ENCODE peak calls at places on chromosomes 12 and 14, in six cellular contexts. One of them, this sample, is unnamed.

GRCh38 chr12:20382117-20382516 is 13.8 kb downstream of the PDE3A start:
- DNase-seq in SK-N-SH: no peak
- DNase-seq in K562: no peak
- DNase-seq in A549: no peak
- DNase-seq in HepG2: no peak
- DNase-seq in GM12878: no peak
- DNase-seq in this sample: no peak

GRCh38 chr14:97719931-97720330 is 922.7 kb downstream of the VRK1 start:
- DNase-seq in GM12878: no peak
- DNase-seq in A549: no peak
- DNase-seq in HepG2: no peak
- DNase-seq in SK-N-SH: no peak
- DNase-seq in K562: no peak
- DNase-seq in this sample: no peak

GRCh38 chr12:89183985-89184435 is 168.3 kb downstream of the DUSP6 start:
- DNase-seq in HepG2: no peak
- DNase-seq in A549: no peak
- DNase-seq in K562: no peak
- DNase-seq in GM12878: no peak
- DNase-seq in SK-N-SH: no peak
- DNase-seq in this sample: no peak

GRCh38 chr12:52145941-52146821 is 45.6 kb downstream of the KRT80 start:
- DNase-seq in A549: no peak
- DNase-seq in HepG2: no peak
- DNase-seq in SK-N-SH: no peak
- DNase-seq in K562: no peak
- DNase-seq in GM12878: no peak
- DNase-seq in this sample: no peak

GRCh38 chr12:94147991-94148840 is at the start of gene PLXNC1:
- DNase-seq in GM12878: no peak
- DNase-seq in K562: no peak
- DNase-seq in HepG2: no peak
- DNase-seq in A549: peak; percentile 26
- DNase-seq in SK-N-SH: peak; percentile 85
- DNase-seq in this sample: no peak

GRCh38 chr12:42589465-42590323 is at the start of gene PRICKLE1:
- DNase-seq in SK-N-SH: peak; percentile 90
- DNase-seq in GM12878: no peak
- DNase-seq in HepG2: no peak
- DNase-seq in A549: peak; percentile 24
- DNase-seq in K562: peak; percentile 31
- DNase-seq in this sample: no peak

GRCh38 chr14:89420502-89420901 is 3.5 kb upstream of the FOXN3 start:
- DNase-seq in K562: no peak
- DNase-seq in SK-N-SH: no peak
- DNase-seq in GM12878: no peak
- DNase-seq in HepG2: peak; percentile 43
- DNase-seq in A549: no peak
- DNase-seq in this sample: no peak

GRCh38 chr14:60637490-60638452 is 11.5 kb downstream of the SIX1 start:
- DNase-seq in A549: no peak
- DNase-seq in GM12878: no peak
- DNase-seq in SK-N-SH: peak; percentile 67
- DNase-seq in HepG2: no peak
- DNase-seq in K562: no peak
- DNase-seq in this sample: no peak

GRCh38 chr12:18849080-18849479 is 111.2 kb downstream of the CAPZA3 start:
- DNase-seq in GM12878: no peak
- DNase-seq in HepG2: no peak
- DNase-seq in SK-N-SH: no peak
- DNase-seq in K562: no peak
- DNase-seq in A549: no peak
- DNase-seq in this sample: no peak

GRCh38 chr12:84825149-84825548 is 87.5 kb downstream of the SLC6A15 start:
- DNase-seq in GM12878: no peak
- DNase-seq in HepG2: no peak
- DNase-seq in SK-N-SH: no peak
- DNase-seq in A549: no peak
- DNase-seq in K562: no peak
- DNase-seq in this sample: no peak

GRCh38 chr12:75932241-75932640 is 99.3 kb downstream of the PHLDA1 start:
- DNase-seq in K562: no peak
- DNase-seq in A549: no peak
- DNase-seq in HepG2: peak; percentile 70
- DNase-seq in GM12878: no peak
- DNase-seq in SK-N-SH: no peak
- DNase-seq in this sample: no peak

GRCh38 chr12:105667880-105668279 is 337.4 kb downstream of the C12orf75 start:
- DNase-seq in A549: no peak
- DNase-seq in K562: no peak
- DNase-seq in SK-N-SH: no peak
- DNase-seq in HepG2: no peak
- DNase-seq in GM12878: no peak
- DNase-seq in this sample: no peak

GRCh38 chr14:95190346-95190840 is 33.1 kb upstream of the DICER1 start:
- DNase-seq in SK-N-SH: no peak
- DNase-seq in K562: no peak
- DNase-seq in GM12878: no peak
- DNase-seq in A549: no peak
- DNase-seq in HepG2: no peak
- DNase-seq in this sample: no peak

GRCh38 chr12:50302686-50303085 is 19.4 kb upstream of the LIMA1 start:
- DNase-seq in K562: no peak
- DNase-seq in GM12878: no peak
- DNase-seq in A549: no peak
- DNase-seq in SK-N-SH: no peak
- DNase-seq in HepG2: no peak
- DNase-seq in this sample: no peak

GRCh38 chr14:71400821-71401447 is 493.7 kb downstream of the PCNX1 start:
- DNase-seq in K562: no peak
- DNase-seq in HepG2: no peak
- DNase-seq in A549: no peak
- DNase-seq in GM12878: peak; percentile 40
- DNase-seq in SK-N-SH: no peak
- DNase-seq in this sample: no peak

GRCh38 chr14:80202888-80203562 is 8.3 kb downstream of the DIO2 start:
- DNase-seq in SK-N-SH: peak; percentile 20
- DNase-seq in HepG2: peak; percentile 6
- DNase-seq in GM12878: no peak
- DNase-seq in K562: peak; percentile 11
- DNase-seq in A549: no peak
- DNase-seq in this sample: peak; percentile 51

GRCh38 chr12:132302466-132303358 is 26.7 kb downstream of the GALNT9 start:
- DNase-seq in SK-N-SH: no peak
- DNase-seq in GM12878: no peak
- DNase-seq in A549: no peak
- DNase-seq in K562: no peak
- DNase-seq in HepG2: no peak
- DNase-seq in this sample: no peak

GRCh38 chr12:116398193-116398592 is 120.7 kb upstream of the MED13L start:
- DNase-seq in GM12878: no peak
- DNase-seq in K562: no peak
- DNase-seq in A549: no peak
- DNase-seq in SK-N-SH: no peak
- DNase-seq in HepG2: no peak
- DNase-seq in this sample: no peak

DNA sequence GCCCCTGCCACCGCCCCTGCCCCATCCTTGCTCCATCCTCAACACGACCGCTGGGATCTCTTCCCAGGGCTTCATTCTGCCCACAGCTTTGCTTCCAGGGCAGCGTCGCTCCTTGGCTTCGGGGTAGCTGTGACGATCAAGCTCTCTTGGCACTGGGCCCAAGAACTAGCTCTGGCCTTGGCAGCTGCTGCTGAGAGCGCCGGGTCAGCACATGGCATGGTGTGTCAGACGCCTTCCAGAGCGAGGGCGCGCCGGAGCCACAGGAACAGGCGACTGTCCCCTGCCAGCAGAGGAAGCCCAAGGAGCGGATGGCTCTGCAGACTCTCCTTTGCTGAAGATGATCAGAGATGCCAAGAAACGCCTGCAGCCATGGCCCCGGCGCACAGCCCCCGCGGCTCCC is 15.9 kb downstream of the RAB35 start:
- DNase-seq in HepG2: no peak
- DNase-seq in A549: no peak
- DNase-seq in K562: no peak
- DNase-seq in SK-N-SH: peak; percentile 86
- DNase-seq in GM12878: no peak
- DNase-seq in this sample: no peak
- TF ChIP-seq CHD2 in HepG2: no peak
- TF ChIP-seq CHD2 in A549: no peak
- TF ChIP-seq CHD2 in K562: no peak
- TF ChIP-seq CHD2 in SK-N-SH: no peak
- TF ChIP-seq CHD2 in GM12878: no peak
- TF ChIP-seq CHD2 in this sample: no peak

GRCh38 chr14:74462993-74463392 is 30.1 kb downstream of the NPC2 start:
- DNase-seq in GM12878: no peak
- DNase-seq in A549: no peak
- DNase-seq in SK-N-SH: no peak
- DNase-seq in K562: no peak
- DNase-seq in HepG2: no peak
- DNase-seq in this sample: peak; percentile 24

GRCh38 chr14:74459981-74460380 is 33.1 kb downstream of the NPC2 start:
- DNase-seq in A549: no peak
- DNase-seq in K562: no peak
- DNase-seq in HepG2: no peak
- DNase-seq in GM12878: no peak
- DNase-seq in SK-N-SH: no peak
- DNase-seq in this sample: no peak

GRCh38 chr14:74457511-74457910 is 31.5 kb upstream of the SYNDIG1L start:
- DNase-seq in GM12878: no peak
- DNase-seq in K562: no peak
- DNase-seq in HepG2: no peak
- DNase-seq in SK-N-SH: no peak
- DNase-seq in A549: no peak
- DNase-seq in this sample: no peak

GRCh38 chr14:74456684-74457083 is 30.7 kb upstream of the SYNDIG1L start:
- DNase-seq in GM12878: no peak
- DNase-seq in SK-N-SH: no peak
- DNase-seq in HepG2: no peak
- DNase-seq in K562: no peak
- DNase-seq in A549: no peak
- DNase-seq in this sample: no peak

DNA sequence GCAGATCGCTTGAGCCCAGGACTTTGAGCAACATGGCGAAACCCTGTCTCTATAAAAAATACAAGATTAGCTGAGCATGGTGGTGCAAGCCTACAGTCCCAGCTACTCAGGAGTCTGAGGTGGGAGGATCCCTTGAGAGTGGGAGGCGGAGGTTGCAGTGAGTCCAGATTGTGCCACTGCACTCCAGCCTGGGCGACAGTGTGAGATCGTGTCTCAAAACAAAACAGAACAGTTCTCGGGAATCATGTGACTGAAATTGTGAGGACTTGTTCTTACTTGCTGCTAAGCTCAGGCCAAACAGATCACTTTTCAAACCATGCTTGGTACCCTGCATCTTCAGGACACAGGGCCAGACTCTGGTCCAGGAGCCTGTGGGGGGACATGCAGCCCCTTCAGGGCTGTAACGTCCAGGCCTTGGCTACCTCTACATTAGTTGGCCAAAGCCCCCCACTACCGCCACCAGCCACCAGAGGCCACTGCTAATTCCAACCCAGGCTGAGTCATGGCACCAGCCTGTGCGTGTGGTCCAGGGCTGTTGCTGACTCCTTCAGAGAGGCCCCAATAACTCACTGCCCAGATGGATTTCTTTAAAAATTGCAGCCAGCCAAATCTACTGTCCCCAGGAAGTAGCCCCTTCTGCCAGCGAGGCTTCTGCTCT is 33.4 kb upstream of the SYNDIG1L start:
- DNase-seq in HepG2: peak; percentile 24
- DNase-seq in SK-N-SH: peak; percentile 54
- DNase-seq in K562: peak; percentile 41
- DNase-seq in A549: peak; percentile 51
- DNase-seq in GM12878: no peak
- DNase-seq in this sample: peak; percentile 33
- TF ChIP-seq CHD2 in HepG2: no peak
- TF ChIP-seq CHD2 in SK-N-SH: no peak
- TF ChIP-seq CHD2 in K562: no peak
- TF ChIP-seq CHD2 in A549: no peak
- TF ChIP-seq CHD2 in GM12878: no peak
- TF ChIP-seq CHD2 in this sample: no peak

GRCh38 chr14:91350483-91350812 is 67.2 kb downstream of the CCDC88C start:
- DNase-seq in SK-N-SH: no peak
- DNase-seq in A549: no peak
- DNase-seq in GM12878: no peak
- DNase-seq in K562: no peak
- DNase-seq in HepG2: no peak
- DNase-seq in this sample: no peak

GRCh38 chr14:91352101-91352500 is 65.5 kb downstream of the CCDC88C start:
- DNase-seq in K562: no peak
- DNase-seq in A549: no peak
- DNase-seq in HepG2: no peak
- DNase-seq in SK-N-SH: no peak
- DNase-seq in GM12878: no peak
- DNase-seq in this sample: no peak

GRCh38 chr14:91349481-91350074 is 68.0 kb downstream of the CCDC88C start:
- DNase-seq in HepG2: no peak
- DNase-seq in K562: no peak
- DNase-seq in GM12878: peak; percentile 85
- DNase-seq in SK-N-SH: no peak
- DNase-seq in A549: no peak
- DNase-seq in this sample: no peak

GRCh38 chr14:91351508-91351853 is 66.1 kb downstream of the CCDC88C start:
- DNase-seq in A549: no peak
- DNase-seq in SK-N-SH: no peak
- DNase-seq in HepG2: no peak
- DNase-seq in K562: no peak
- DNase-seq in GM12878: no peak
- DNase-seq in this sample: no peak

DNA sequence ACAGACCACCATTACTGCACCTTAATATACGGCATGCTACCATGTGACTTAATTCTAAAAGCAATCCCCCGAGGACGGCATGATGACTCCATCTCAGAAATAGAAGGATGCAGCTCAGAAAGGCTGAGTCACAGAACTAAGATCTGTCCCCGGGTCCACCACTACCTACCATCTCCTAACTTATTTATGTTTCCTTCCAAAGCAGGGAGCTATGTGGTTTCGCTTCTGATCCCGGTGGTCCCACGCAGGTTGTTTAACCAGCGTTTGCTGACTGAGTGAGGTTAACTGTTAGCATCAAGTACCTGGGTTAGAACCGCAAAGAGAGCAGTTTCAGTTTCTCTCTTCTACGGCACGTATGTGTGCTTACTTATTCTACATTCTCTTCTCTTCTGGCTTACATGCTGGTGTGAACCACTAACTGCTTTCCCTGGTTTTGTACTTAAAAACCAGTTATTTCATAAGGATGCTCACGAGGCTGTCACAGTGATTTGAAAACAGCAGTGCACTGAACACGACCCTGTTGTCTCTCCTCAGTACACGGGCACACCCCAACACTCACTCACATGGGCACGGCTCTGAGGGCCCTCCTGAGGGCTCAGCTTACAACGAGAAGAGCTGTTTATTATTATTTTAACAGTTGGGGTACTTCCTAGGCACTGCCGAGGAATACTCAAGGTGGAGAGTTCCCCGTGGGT is 66.7 kb downstream of the CCDC88C start:
- DNase-seq in HepG2: no peak
- DNase-seq in K562: no peak
- DNase-seq in SK-N-SH: no peak
- DNase-seq in A549: no peak
- DNase-seq in GM12878: peak; percentile 91
- DNase-seq in this sample: no peak
- TF ChIP-seq CHD2 in HepG2: no peak
- TF ChIP-seq CHD2 in K562: no peak
- TF ChIP-seq CHD2 in SK-N-SH: no peak
- TF ChIP-seq CHD2 in A549: no peak
- TF ChIP-seq CHD2 in GM12878: peak; percentile 51
- TF ChIP-seq CHD2 in this sample: no peak

GRCh38 chr12:55220725-55221124 is at the start of gene OR10A7:
- DNase-seq in SK-N-SH: no peak
- DNase-seq in K562: no peak
- DNase-seq in HepG2: no peak
- DNase-seq in A549: no peak
- DNase-seq in GM12878: no peak
- DNase-seq in this sample: no peak
- TF ChIP-seq CHD2 in SK-N-SH: no peak
- TF ChIP-seq CHD2 in K562: no peak
- TF ChIP-seq CHD2 in HepG2: no peak
- TF ChIP-seq CHD2 in A549: no peak
- TF ChIP-seq CHD2 in GM12878: no peak
- TF ChIP-seq CHD2 in this sample: no peak

This sample was measured in H1.